ENCODE peak calls at places on chromosomes 6 and 20, in nine cellular contexts. T, U, D, Q, W, L, C, B and P are unnamed samples.

GRCh38 chr6:170279977-170280688 is 10.7 kb downstream of the DLL1 start:
- DNase-seq in L (no peak), C (peak), B (no peak), T (peak), Q (no peak), W (peak), U (peak), D (no peak), P (no peak)

GRCh38 chr6:145809211-145809610 is 5.4 kb downstream of the FBXO30 start:
- DNase-seq in L (no peak), U (no peak), T (peak), B (no peak), C (no peak), Q (no peak), D (no peak), W (no peak), P (no peak)

GRCh38 chr6:84671188-84671587 is 93.2 kb downstream of the TBX18 start:
- DNase-seq in Q (no peak), W (no peak), U (no peak), B (no peak), T (no peak), D (no peak), C (no peak), L (no peak), P (no peak)

GRCh38 chr6:86526238-86526637 is 411.1 kb upstream of the HTR1E start:
- DNase-seq in U (no peak), B (no peak), T (no peak), Q (no peak), W (no peak), C (no peak), D (no peak), L (no peak), P (no peak)

GRCh38 chr20:52191436-52192295 is at the start of gene ZFP64:
- DNase-seq in D (no peak), C (peak), T (peak), B (peak), L (peak), U (peak), W (peak), Q (peak), P (peak)

GRCh38 chr20:38893485-38894090 is 32.6 kb upstream of the FAM83D start:
- DNase-seq in B (no peak), D (peak), U (peak), C (peak), W (peak), T (peak), Q (peak), L (peak), P (no peak)

GRCh38 chr6:130033999-130034814 is 15.8 kb downstream of the L3MBTL3 start:
- DNase-seq in T (peak), B (peak), L (peak), C (peak), D (no peak), W (peak), Q (peak), U (no peak), P (peak)

GRCh38 chr6:35725721-35726438 is 11.0 kb upstream of the ARMC12 start:
- DNase-seq in T (peak), D (no peak), W (peak), B (no peak), Q (no peak), U (peak), C (peak), L (no peak), P (peak)

GRCh38 chr6:145713746-145714145 is 21.6 kb downstream of the EPM2A start:
- DNase-seq in W (no peak), Q (no peak), T (no peak), B (no peak), U (no peak), D (no peak), C (no peak), L (no peak), P (no peak)

GRCh38 chr6:14917101-14917500 is 328.8 kb upstream of the JARID2 start:
- DNase-seq in W (peak), Q (no peak), L (no peak), T (peak), B (peak), C (no peak), D (no peak), U (no peak), P (peak)

GRCh38 chr6:145497006-145497405 is 238.3 kb downstream of the EPM2A start:
- DNase-seq in C (no peak), U (no peak), L (no peak), D (no peak), Q (no peak), T (no peak), W (no peak), B (no peak), P (no peak)

GRCh38 chr20:44796758-44797457 is 13.4 kb downstream of the RIMS4 start:
- DNase-seq in L (no peak), C (no peak), W (no peak), Q (no peak), T (no peak), U (no peak), D (no peak), B (no peak), P (no peak)

GRCh38 chr6:142838821-142839685 is 105.9 kb downstream of the HIVEP2 start:
- DNase-seq in B (no peak), T (no peak), W (no peak), Q (peak), C (no peak), U (no peak), D (no peak), L (no peak), P (no peak)

GRCh38 chr6:169933839-169934698 is 182.6 kb downstream of the ERMARD start:
- DNase-seq in Q (no peak), L (no peak), U (no peak), C (peak), W (peak), T (peak), B (no peak), D (no peak), P (no peak)

GRCh38 chr6:52547647-52548352 is 29.1 kb downstream of the TRAM2 start:
- DNase-seq in Q (no peak), T (peak), W (peak), C (no peak), D (no peak), L (peak), B (no peak), U (peak), P (no peak)

GRCh38 chr20:22489614-22490286 is 94.6 kb downstream of the FOXA2 start:
- DNase-seq in B (no peak), T (no peak), C (no peak), W (no peak), L (no peak), D (no peak), Q (no peak), U (no peak), P (no peak)

GRCh38 chr6:87391334-87391733 is 16.4 kb upstream of the CFAP206 start:
- DNase-seq in T (peak), D (peak), B (no peak), U (no peak), L (peak), Q (peak), C (no peak), W (peak), P (peak)

GRCh38 chr6:159890802-159891201 is at the start of gene MAS1:
- DNase-seq in Q (no peak), C (no peak), W (no peak), B (no peak), D (no peak), U (no peak), T (no peak), L (no peak), P (no peak)
- H3K4me3 ChIP-seq in Q (no peak), C (no peak), W (no peak), B (no peak), D (no peak), U (no peak), T (no peak), L (no peak), P (no peak)

DNA sequence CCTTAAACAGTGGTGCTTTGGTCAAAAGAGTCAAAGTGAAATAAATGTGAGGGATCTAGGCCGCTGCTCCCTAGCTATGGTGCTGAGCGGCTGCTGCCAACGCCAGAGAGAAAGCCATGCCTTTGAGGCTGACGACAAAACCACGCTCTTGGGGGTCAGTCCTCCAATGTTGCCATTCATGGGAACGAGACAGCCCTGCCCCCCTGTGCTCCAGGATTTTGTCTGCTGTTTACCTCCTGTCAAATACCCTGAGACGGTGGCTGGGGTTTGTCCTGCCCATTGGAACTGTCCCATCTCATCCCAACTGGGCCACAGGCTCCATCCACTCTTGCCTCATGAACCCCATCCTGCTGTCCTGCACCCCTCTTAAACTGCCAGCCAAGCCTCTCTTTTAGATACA is 73.3 kb upstream of the QKI start:
- DNase-seq in B (no peak), D (no peak), U (no peak), T (no peak), L (no peak), Q (no peak), C (no peak), W (no peak), P (no peak)
- H3K4me3 ChIP-seq in B (no peak), D (no peak), U (no peak), T (no peak), L (no peak), Q (no peak), C (no peak), W (no peak), P (no peak)

DNA sequence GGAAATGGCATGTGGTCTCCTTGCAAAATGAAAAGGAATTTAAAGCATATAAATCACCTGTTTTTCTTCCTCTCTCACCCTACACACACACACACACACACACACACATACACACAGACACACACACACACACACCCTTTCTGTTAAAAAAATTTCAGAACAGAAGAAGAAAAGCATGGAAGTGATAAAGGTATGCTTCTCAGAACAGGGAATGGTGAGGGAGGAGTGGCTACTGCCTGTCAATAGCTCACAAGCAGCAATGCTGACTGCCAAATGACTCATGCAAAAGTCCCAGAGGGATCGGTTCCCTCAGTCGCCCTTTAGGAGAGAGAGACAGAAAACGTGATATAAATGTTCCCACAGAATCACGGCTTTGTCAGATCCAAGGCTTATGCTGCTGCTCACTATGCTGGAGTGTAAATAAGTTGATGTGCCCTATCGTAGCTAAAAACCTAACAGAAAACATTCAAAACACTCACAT is 102.7 kb downstream of the IBTK start:
- DNase-seq in W (peak), U (no peak), B (peak), T (peak), Q (peak), D (no peak), L (peak), C (no peak), P (peak)
- H3K4me3 ChIP-seq in W (no peak), U (no peak), B (peak), T (peak), Q (peak), D (no peak), L (no peak), C (no peak), P (peak)

DNA sequence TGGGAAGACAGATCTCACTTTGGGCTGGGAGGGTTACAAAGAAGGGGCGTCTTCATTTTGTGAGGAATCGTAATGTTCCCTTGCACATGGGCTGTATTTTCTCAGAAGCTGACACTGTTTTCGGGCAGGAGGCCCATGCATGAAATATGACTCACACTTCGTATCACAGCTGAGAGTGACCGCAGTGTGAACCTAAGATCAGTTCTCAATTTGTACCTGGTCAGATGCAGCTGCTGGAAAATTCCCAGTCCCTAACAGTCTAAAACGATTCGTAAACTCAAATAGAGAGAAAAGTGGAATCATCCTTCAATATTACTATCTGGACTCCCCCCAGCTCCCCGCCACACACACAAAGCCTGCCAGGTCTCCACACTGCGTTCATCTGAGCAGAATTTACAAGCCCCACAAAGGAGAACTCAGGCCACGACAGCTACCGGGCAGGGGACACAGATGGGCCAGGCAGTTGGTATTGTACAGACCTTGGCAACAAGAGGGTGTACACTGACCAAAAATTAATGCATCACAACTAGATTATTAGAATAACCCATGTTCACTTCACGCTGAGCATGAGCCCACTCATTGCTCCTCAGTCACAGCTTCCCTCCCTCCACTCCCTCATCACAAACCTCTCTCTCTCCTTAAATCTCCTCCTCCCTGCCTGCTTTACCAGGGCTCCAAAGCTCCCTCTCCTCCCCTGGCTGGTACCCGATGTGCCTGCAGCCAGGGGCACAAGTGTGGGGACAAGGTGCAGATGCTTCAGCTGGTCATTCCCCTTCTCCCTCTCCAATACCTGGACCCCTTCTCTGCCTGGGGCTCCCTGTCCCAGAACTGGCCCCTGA is 488.4 kb downstream of the PREX1 start:
- DNase-seq in C (peak), D (no peak), B (no peak), Q (no peak), L (peak), T (peak), U (no peak), W (peak), P (peak)
- H3K4me3 ChIP-seq in C (no peak), D (no peak), B (no peak), Q (no peak), L (no peak), T (no peak), U (no peak), W (no peak), P (no peak)

DNA sequence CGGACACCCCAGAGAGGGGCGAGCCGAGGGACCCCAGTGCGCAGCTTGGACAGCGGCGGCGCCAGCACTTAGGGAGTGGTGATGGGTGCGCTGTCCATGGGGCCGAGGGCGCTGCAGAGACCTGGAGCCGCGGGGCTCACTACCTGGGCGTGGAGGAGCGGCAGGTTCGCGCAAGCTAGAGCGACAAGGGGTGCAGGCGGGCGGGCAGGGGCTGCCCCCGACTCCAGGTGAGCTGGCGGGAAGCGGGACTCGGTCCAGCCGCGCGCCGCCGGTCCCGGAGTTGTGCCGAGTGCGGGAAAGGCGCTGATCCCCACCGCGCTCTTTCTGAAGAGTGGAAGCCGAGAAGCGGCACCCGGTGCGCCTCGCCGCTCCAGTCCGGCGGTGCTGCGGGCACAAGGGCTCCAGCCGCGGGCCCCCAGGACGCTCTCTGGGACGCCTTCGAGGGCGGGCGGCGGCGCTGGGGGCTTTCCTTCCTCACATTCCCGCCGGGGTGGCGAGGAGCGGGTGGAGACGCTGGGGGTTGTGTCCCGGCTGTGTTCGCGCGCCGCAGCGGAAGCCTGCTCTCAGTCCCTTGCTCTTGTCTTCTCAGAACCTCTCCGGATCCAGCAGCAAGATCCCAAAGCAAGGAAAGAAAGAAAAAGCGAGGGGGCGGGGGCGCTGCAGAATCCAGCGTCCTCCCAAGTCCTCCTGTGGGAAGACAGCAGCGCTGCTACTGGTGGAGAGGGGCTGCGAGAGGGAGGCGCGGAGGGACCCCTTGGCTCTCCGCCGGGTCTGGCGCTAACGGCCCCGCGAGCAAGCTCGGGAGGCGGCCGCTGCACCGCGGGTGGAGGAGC is at the start of gene B3GAT2:
- DNase-seq in D (no peak), L (no peak), B (no peak), U (no peak), T (peak), Q (no peak), W (peak), C (no peak), P (no peak)
- H3K4me3 ChIP-seq in D (peak), L (peak), B (peak), U (no peak), T (peak), Q (no peak), W (peak), C (peak), P (peak)

GRCh38 chr20:20393207-20393606 is 25.3 kb downstream of the INSM1 start:
- DNase-seq in W (peak), L (peak), U (no peak), D (no peak), B (no peak), C (no peak), T (no peak), Q (no peak), P (no peak)

GRCh38 chr20:20395856-20396600 is 28.1 kb downstream of the INSM1 start:
- DNase-seq in D (no peak), C (no peak), W (no peak), L (no peak), B (no peak), Q (no peak), U (no peak), T (no peak), P (no peak)

GRCh38 chr20:20395087-20395486 is 27.2 kb downstream of the INSM1 start:
- DNase-seq in T (no peak), C (no peak), B (no peak), W (no peak), U (no peak), D (no peak), L (no peak), Q (no peak), P (no peak)

GRCh38 chr20:20391766-20392165 is 23.9 kb downstream of the INSM1 start:
- DNase-seq in Q (no peak), U (no peak), L (no peak), W (no peak), C (no peak), D (no peak), T (no peak), B (no peak), P (no peak)

GRCh38 chr20:20393770-20394169 is 25.9 kb downstream of the INSM1 start:
- DNase-seq in L (no peak), D (no peak), Q (no peak), C (no peak), B (no peak), U (no peak), T (peak), W (peak), P (peak)
- H3K4me3 ChIP-seq in L (no peak), D (no peak), Q (no peak), C (no peak), B (no peak), U (no peak), T (no peak), W (no peak), P (no peak)

DNA sequence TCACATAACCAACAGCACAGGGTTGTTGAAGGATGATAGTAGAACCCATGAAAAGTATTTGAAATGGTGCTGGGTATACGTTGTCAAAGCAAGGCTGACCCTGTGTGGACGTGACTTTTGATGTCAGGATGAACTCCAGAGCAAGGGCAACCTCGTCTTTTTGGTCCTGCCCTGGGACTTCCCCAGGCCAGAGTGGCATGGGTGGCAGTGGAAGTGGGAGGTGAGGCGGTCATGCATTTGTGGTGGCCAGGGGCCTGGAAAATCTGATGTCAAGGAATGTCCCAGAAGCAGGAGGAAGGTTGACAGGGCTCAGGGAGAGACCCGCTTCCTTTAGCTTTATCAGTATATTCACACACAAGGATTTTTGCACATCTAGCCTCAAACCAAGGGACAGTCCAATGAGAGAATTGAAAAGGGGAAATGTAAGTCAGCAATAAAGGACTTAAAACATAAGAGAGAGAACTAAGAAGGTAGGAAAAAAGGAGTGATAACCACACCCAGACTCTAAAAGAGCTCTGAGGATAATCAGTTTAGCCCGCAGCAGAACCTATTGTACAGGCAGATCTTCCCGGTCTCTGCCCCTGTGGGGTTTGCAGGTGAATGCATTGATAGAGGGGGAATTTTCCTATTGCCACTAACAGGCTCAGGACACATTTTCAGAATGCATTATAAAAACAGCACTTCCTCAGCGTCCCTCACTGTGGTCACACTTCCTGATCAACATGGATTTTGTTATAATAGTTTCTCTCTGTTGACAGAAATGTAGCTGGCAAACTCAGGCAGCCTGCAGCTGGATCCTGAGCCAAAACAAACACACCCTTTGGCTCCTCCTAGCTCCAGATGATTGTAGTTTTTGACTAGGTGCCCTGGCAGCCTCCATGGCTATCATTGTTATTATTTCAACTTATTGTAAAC is 98.7 kb upstream of the HDGFL1 start:
- DNase-seq in U (no peak), W (peak), Q (no peak), T (peak), D (no peak), L (no peak), B (peak), C (peak), P (peak)
- H3K4me3 ChIP-seq in U (no peak), W (no peak), Q (no peak), T (no peak), D (no peak), L (no peak), B (no peak), C (no peak), P (no peak)